ENCODE peak calls at places on chromosomes 3 and 15, in ten cellular contexts. B is Panc1; M is psoas muscle; L is colonic mucosa; H is ovary; E is cardiac muscle cell; Q is lower lobe of right lung; C is stomach; R is naive thymus-derived CD4-positive, alpha-beta T cell; J is CD4-positive, alpha-beta memory T cell. Z is an unnamed sample.

GRCh38 chr3:58572013-58572633 is 5.1 kb downstream of the FAM107A start:
- DNase-seq in B (no peak), M (no peak), L (no peak), H (no peak), E (no peak), Q (no peak), C (no peak), R (no peak), J (no peak), Z (no peak)

GRCh38 chr3:10551821-10552630 is 46.6 kb upstream of the ATP2B2 start:
- DNase-seq in B (no peak), M (peak; percentile 60), L (no peak), H (no peak), E (no peak), Q (peak; percentile 87), C (no peak), R (no peak), J (peak; percentile 56), Z (peak; percentile 85)

GRCh38 chr3:3201584-3201983 is 22.1 kb upstream of the CRBN start:
- DNase-seq in B (no peak), M (no peak), L (no peak), H (no peak), E (no peak), Q (no peak), C (no peak), R (no peak), J (no peak), Z (no peak)

GRCh38 chr15:51861557-51862350 is 32.3 kb downstream of the TMOD3 start:
- DNase-seq in B (no peak), M (no peak), L (no peak), H (no peak), E (no peak), Q (no peak), C (no peak), R (peak; percentile 68), J (peak; percentile 82), Z (no peak)

GRCh38 chr3:16357698-16358097 is 92.7 kb downstream of the OXNAD1 start:
- DNase-seq in B (no peak), M (no peak), L (no peak), H (no peak), E (no peak), Q (no peak), C (no peak), R (no peak), J (no peak), Z (no peak)

GRCh38 chr15:60362318-60363023 is 35.3 kb downstream of the ANXA2 start:
- DNase-seq in B (peak; percentile 88), M (no peak), L (no peak), H (no peak), E (no peak), Q (no peak), C (no peak), R (no peak), J (peak; percentile 22), Z (no peak)

GRCh38 chr3:41418961-41419691 is 219.8 kb downstream of the CTNNB1 start:
- DNase-seq in B (peak; percentile 69), M (no peak), L (no peak), H (no peak), E (no peak), Q (no peak), C (no peak), R (no peak), J (peak; percentile 5), Z (no peak)

GRCh38 chr3:48847053-48847585 is 555 bp downstream of the PRKAR2A start:
- DNase-seq in B (peak; percentile 8), M (peak; percentile 88), L (peak; percentile 91), H (peak; percentile 85), E (peak; percentile 83), Q (peak; percentile 92), C (peak; percentile 93), R (peak; percentile 51), J (peak; percentile 51), Z (peak; percentile 93)

GRCh38 chr3:35639251-35640185 is at the start of gene ARPP21:
- DNase-seq in B (no peak), M (peak; percentile 77), L (no peak), H (no peak), E (peak; percentile 61), Q (peak; percentile 41), C (no peak), R (no peak), J (no peak), Z (peak; percentile 63)

GRCh38 chr15:99099661-99100060 is 5.2 kb upstream of the SYNM start:
- DNase-seq in B (no peak), M (no peak), L (no peak), H (no peak), E (no peak), Q (no peak), C (no peak), R (no peak), J (no peak), Z (no peak)

DNA sequence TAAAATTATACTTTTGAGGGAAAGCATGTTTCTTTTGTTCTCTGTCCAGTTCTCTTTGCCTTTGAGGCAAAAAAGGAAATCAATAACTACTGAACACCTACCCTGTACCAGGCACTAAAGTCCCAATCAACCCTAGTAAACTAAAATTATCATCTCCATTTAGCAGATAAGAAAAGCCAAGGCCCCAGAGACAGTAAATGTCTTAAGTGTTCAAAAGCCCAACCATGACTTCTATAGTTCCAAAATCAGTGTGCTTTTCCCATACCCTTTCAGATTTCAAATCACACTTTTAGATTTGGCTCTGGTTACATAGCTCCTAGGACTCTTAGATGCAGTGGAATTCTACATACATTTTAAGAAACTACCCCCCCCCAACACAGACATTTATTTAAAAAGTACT is 63.5 kb downstream of the UACA start:
- DNase-seq in B (no peak), M (no peak), L (no peak), H (no peak), E (no peak), Q (no peak), C (no peak), R (no peak), J (no peak), Z (no peak)
- H3K4me1 ChIP-seq in B (peaks cover 82% of the 10 kb centered on the region), M (peaks cover 71% of the 10 kb centered on the region), L (no peaks in the 10 kb centered on the region), H (peaks cover 13% of the 10 kb centered on the region), E (peaks cover 58% of the 10 kb centered on the region), Q (peaks cover 15% of the 10 kb centered on the region), C (peaks cover 81% of the 10 kb centered on the region), R (no peaks in the 10 kb centered on the region), J (no peaks in the 10 kb centered on the region), Z (peaks cover 24% of the 10 kb centered on the region)

GRCh38 chr3:33035596-33035995 is 61.4 kb downstream of the GLB1 start:
- DNase-seq in B (no peak), M (no peak), L (no peak), H (no peak), E (no peak), Q (no peak), C (no peak), R (no peak), J (no peak), Z (no peak)
- H3K27ac ChIP-seq in B (no peak overlapping the region), M (no peak overlapping the region), L (no peak overlapping the region), H (no peak overlapping the region), E (no peak overlapping the region), Q (no peak overlapping the region), C (no peak overlapping the region), R (no peak overlapping the region), J (no peak overlapping the region), Z (no peak overlapping the region)

DNA sequence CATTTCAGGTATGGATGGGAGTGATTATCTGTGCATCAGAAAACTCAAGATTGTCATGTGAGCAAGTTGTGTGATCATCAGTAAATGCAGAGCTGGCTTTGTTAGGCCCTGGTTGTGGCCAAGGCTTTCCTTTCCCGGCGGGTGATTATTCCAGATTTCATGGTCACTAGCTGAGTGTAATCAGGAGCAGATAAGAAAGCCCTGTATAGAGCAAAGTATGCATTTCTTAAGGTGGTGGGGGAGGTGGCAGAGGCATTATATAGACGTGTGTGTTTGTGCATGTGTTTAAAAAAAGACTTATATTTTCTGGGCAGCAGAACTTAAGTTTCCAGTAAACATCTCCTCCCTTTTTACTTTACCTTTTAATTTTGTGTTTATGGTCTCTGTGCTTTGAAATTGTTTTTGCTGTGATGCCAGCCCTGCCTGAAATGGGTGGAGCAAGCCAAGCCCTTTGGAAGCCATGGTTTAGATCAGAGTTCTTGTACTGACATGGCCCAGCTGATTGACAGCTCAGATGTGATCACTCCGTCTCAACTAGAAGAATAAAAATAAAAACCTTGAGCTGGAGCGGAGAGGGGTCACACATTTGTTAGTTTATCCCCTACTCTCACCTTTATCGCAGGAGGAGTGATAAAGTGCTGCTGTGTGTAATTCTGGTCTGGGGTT is 22.2 kb downstream of the SMAD3 start:
- DNase-seq in B (no peak), M (no peak), L (peak; percentile 65), H (no peak), E (no peak), Q (no peak), C (no peak), R (no peak), J (no peak), Z (no peak)
- H3K4me1 ChIP-seq in B (peaks cover 100% of the 10 kb centered on the region), M (peaks cover 99% of the 10 kb centered on the region), L (peaks cover 63% of the 10 kb centered on the region), H (peaks cover 60% of the 10 kb centered on the region), E (peaks cover 80% of the 10 kb centered on the region), Q (peaks cover 97% of the 10 kb centered on the region), C (peaks cover 100% of the 10 kb centered on the region), R (peaks cover 62% of the 10 kb centered on the region), J (peaks cover 100% of the 10 kb centered on the region), Z (peaks cover 84% of the 10 kb centered on the region)

GRCh38 chr3:129629011-129629410 is 22.5 kb upstream of the PLXND1 start:
- DNase-seq in B (no peak), M (no peak), L (no peak), H (no peak), E (no peak), Q (no peak), C (no peak), R (no peak), J (no peak), Z (no peak)

GRCh38 chr3:129628169-129628522 is 21.7 kb upstream of the PLXND1 start:
- DNase-seq in B (no peak), M (no peak), L (no peak), H (no peak), E (no peak), Q (no peak), C (no peak), R (no peak), J (no peak), Z (no peak)

GRCh38 chr3:129625071-129625874 is 18.8 kb upstream of the PLXND1 start:
- DNase-seq in B (no peak), M (no peak), L (peak; percentile 41), H (peak; percentile 42), E (no peak), Q (peak; percentile 44), C (no peak), R (no peak), J (no peak), Z (peak; percentile 63)

GRCh38 chr3:129626744-129627349 is 20.4 kb upstream of the PLXND1 start:
- DNase-seq in B (no peak), M (peak; percentile 96), L (peak; percentile 96), H (peak; percentile 90), E (peak; percentile 89), Q (peak; percentile 98), C (peak; percentile 94), R (no peak), J (peak; percentile 28), Z (peak; percentile 99)

DNA sequence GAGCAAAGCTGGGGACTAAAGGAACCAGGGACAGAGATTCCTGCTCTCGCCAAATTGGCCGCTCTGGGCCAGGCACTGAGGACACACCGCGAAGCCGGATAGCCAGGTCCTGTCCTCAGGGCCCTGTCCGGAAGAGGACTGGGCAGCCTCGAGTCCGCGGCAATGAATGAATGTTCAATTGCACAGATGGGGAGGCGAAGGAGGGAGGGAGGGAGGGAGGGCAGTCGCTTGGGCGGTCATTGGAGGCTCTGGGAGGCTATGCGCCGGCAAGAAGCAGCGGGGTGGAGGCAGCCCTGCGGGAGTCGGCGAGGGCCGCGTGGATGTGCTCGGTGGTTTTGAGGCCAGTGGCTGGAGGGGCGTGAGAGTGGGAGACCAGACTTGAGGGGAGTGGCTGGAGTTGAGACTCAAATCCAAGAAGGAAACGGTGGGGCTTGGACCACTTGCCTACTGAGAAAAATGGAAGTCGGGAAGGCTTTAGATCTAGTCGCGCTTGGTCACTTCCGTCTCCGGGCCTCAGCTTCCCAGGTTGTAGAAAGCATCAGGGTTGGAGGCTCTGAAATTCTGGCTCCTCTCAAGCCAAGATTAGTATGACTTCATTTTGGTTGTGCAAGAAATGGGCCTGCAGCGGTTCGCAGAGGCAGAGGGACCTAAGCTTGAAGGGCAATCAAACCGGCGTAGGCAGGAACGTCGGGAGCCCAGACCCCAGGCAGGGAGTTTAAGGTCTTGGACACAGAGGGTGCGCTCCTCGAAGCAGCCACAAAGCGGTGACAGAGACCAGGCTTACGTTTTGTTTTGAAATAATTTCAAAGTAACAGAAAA is 21.1 kb upstream of the PLXND1 start:
- DNase-seq in B (peak; percentile 55), M (peak; percentile 65), L (peak; percentile 76), H (peak; percentile 81), E (peak; percentile 78), Q (peak; percentile 83), C (peak; percentile 65), R (peak; percentile 72), J (peak; percentile 71), Z (peak; percentile 86)
- H3K27ac ChIP-seq in B (peak overlapping the region; percentile 97), M (peak overlapping the region; percentile 91), L (peak overlapping the region; percentile 99), H (peak overlapping the region; percentile 93), E (peak overlapping the region; percentile 57), Q (peak overlapping the region; percentile 99), C (peak overlapping the region; percentile 98), R (peak overlapping the region; percentile 51), J (peak overlapping the region; percentile 18), Z (peak overlapping the region; percentile 99)